ENCODE peak calls at places on chromosomes 2 and 18, in four cellular contexts. J, X, B and T are unnamed samples.

GRCh38 chr18:63237911-63238710 is 81.5 kb downstream of the BCL2 start:
- DNase-seq in X (no peak), B (peak), J (no peak), T (no peak)

GRCh38 chr2:6352906-6353515 is 512.7 kb downstream of the CMPK2 start:
- DNase-seq in B (no peak), J (no peak), X (no peak), T (no peak)

GRCh38 chr2:177599072-177599688 is 206.6 kb downstream of the AGPS start:
- DNase-seq in X (no peak), B (no peak), J (no peak), T (no peak)

GRCh38 chr2:232028071-232028470 is 66.6 kb downstream of the DIS3L2 start:
- DNase-seq in X (no peak), J (no peak), B (no peak), T (no peak)

GRCh38 chr2:124836415-124836814 is 811.3 kb downstream of the CNTNAP5 start:
- DNase-seq in J (no peak), B (peak), X (no peak), T (no peak)

GRCh38 chr2:120762341-120763061 is 26.8 kb downstream of the GLI2 start:
- DNase-seq in J (no peak), B (no peak), X (no peak), T (no peak)

GRCh38 chr2:124193706-124194105 is 168.6 kb downstream of the CNTNAP5 start:
- DNase-seq in J (no peak), B (no peak), X (no peak), T (no peak)

GRCh38 chr18:44246001-44246400 is 434.7 kb upstream of the SETBP1 start:
- DNase-seq in J (no peak), B (no peak), X (no peak), T (no peak)

GRCh38 chr2:120441744-120442471 is 96.0 kb downstream of the INHBB start:
- DNase-seq in J (peak), X (no peak), B (no peak), T (no peak)

GRCh38 chr2:57878573-57878910 is 168.1 kb upstream of the VRK2 start:
- DNase-seq in J (no peak), B (no peak), X (no peak), T (no peak)

GRCh38 chr2:105711394-105711793 is 33.3 kb upstream of the NCK2 start:
- DNase-seq in J (no peak), X (no peak), B (no peak), T (no peak)

GRCh38 chr2:146927080-146927714 is 917.6 kb upstream of the ACVR2A start:
- DNase-seq in J (peak), X (no peak), B (no peak), T (no peak)

GRCh38 chr2:211423018-211423417 is 866.6 kb downstream of the CPS1 start:
- DNase-seq in J (no peak), B (no peak), X (no peak), T (no peak)

GRCh38 chr2:1728821-1729220 is 15.5 kb downstream of the PXDN start:
- DNase-seq in J (no peak), X (no peak), B (no peak), T (no peak)

GRCh38 chr2:100554788-100555407 is 7.9 kb upstream of the PDCL3 start:
- DNase-seq in B (no peak), J (no peak), X (no peak), T (no peak)

GRCh38 chr2:191109888-191110287 is 40.9 kb downstream of the STAT4 start:
- DNase-seq in B (no peak), X (no peak), J (peak), T (no peak)

GRCh38 chr18:39840406-39840805 is 2114.6 kb upstream of the PIK3C3 start:
- DNase-seq in J (no peak), B (no peak), X (no peak), T (no peak)